ENCODE peak calls at places on chromosomes 7 and 10, in six cellular contexts. R is colonic mucosa, P is body of pancreas, G is ovary, O is esophagus muscularis mucosa, F is keratinocyte. V is an unnamed sample.

GRCh38 chr10:20993387-20994170 is 96.5 kb upstream of the NEBL start:
- DNase-seq in F (no peak), R (no peak), G (no peak), P (no peak), O (no peak), V (no peak)

GRCh38 chr7:150903627-150904026 is 51.3 kb downstream of the AOC1 start:
- DNase-seq in P (peak; percentile 84), G (no peak), R (peak; percentile 81), O (peak; percentile 86), F (no peak), V (no peak)

GRCh38 chr7:38660427-38661099 is 29.4 kb upstream of the AMPH start:
- DNase-seq in R (no peak), P (peak; percentile 14), O (no peak), G (no peak), F (no peak), V (no peak)

GRCh38 chr10:123103944-123104343 is 31.8 kb upstream of the HMX3 start:
- DNase-seq in G (no peak), P (no peak), R (peak; percentile 26), O (no peak), F (no peak), V (no peak)

GRCh38 chr10:451021-451471 is 238.4 kb downstream of the DIP2C start:
- DNase-seq in F (no peak), P (no peak), O (no peak), R (no peak), G (no peak), V (no peak)

GRCh38 chr7:41942468-41943097 is 239.7 kb upstream of the INHBA start:
- DNase-seq in P (no peak), G (peak; percentile 62), F (no peak), R (peak; percentile 78), O (no peak), V (no peak)

GRCh38 chr10:122462533-122463465 is 1.4 kb downstream of the HTRA1 start:
- DNase-seq in R (peak; percentile 44), F (no peak), O (no peak), G (peak; percentile 81), P (peak; percentile 43), V (no peak)

GRCh38 chr7:134850048-134850447 is 70.6 kb downstream of the CALD1 start:
- DNase-seq in R (no peak), F (no peak), P (no peak), G (no peak), O (no peak), V (no peak)

GRCh38 chr10:133616371-133617130 is 10.0 kb downstream of the FRG2B start:
- DNase-seq in O (peak; percentile 90), R (peak; percentile 30), F (no peak), P (peak; percentile 91), G (no peak), V (no peak)

GRCh38 chr10:3527144-3527543 is 257.9 kb downstream of the KLF6 start:
- DNase-seq in F (no peak), G (no peak), R (no peak), O (no peak), P (no peak), V (no peak)
- H3K27ac ChIP-seq in F (no peak overlapping the region), G (peak overlapping the region; percentile 58), R (peak overlapping the region; percentile 33), O (peak overlapping the region; percentile 76), P (no peak overlapping the region), V (peak overlapping the region; percentile 94)

DNA sequence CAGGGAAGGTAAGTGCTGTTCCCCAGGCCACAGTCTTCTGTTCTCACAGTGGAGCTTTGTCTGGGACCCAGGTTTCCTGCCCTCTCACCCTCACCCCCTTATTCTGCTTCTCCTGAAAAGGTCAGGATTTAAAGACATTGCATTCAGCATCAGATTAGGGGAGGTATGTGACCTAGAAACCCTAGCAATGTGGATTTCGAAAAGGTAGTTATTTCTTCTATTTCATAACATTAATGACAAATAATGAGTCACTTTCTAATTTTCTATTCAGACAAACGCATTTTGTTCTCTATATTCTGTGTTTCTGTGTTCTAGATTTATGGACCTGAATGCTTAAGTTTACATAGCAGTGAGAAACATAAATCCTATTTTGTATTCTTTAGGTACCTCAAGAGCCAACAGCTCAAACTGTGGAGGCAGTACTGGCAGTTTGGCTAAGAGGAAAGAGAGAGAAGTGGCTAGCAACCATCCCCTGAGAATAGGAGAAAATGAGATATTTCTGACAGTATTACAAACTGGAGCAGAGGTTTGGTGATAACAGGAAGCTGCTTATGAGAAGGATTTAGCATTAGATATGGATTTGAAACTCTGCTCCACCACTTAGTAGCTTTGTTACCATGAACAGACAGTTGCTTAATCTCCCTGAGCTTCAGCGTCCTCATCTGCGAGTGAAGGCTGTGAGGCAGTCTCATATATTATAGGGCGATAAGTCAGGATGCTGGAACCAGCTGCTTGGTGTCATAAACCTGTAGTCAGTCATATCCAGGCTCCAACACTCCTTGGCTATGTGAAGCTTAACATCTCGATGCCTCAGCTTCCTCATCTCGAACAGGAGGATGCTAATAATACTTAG is 28.2 kb downstream of the CDK14 start:
- DNase-seq in G (no peak), F (no peak), O (no peak), R (no peak), P (no peak), V (no peak)
- H3K4me3 ChIP-seq in G (no peak overlapping the region), F (no peak overlapping the region), O (no peak overlapping the region), R (no peak overlapping the region), P (no peak overlapping the region), V (no peak overlapping the region)

GRCh38 chr7:43953071-43953470 is 26.8 kb downstream of the UBE2D4 start:
- DNase-seq in P (no peak), G (no peak), F (no peak), O (no peak), R (no peak), V (no peak)
- TF ChIP-seq CTCF in P (no peak), G (no peak), F (no peak), O (no peak), R (no peak), V (no peak)

DNA sequence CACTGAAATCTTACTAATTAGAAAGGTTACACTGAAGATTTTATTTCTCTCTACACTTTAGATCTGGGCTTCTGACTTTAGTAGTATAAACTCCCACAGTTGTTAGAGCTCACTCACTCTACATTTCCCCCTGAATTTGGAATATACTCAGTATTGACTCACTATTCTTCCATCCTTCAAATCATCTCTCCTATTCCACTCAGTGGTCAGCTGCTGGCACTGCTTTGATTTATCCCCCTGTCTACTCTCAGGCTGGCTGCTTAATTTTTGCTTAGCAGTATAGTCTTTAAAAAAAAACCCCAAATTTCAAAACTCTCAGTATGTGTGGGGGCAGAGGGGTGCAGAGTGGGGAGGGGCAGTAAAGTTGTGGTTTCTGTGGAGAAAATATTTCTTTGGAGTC is 68.9 kb downstream of the CDK6 start:
- DNase-seq in G (no peak), P (no peak), R (no peak), O (no peak), F (no peak), V (no peak)
- H3K27ac ChIP-seq in G (no peak overlapping the region), P (no peak overlapping the region), R (no peak overlapping the region), O (peak overlapping the region; percentile 82), F (peak overlapping the region; percentile 93), V (peak overlapping the region; percentile 46)

GRCh38 chr7:23016345-23017253 is 2.7 kb upstream of the HYCC1 start:
- DNase-seq in O (no peak), P (no peak), G (no peak), R (no peak), F (no peak), V (no peak)

GRCh38 chr7:23018747-23019146 is 4.8 kb upstream of the HYCC1 start:
- DNase-seq in G (no peak), O (no peak), P (no peak), R (no peak), F (no peak), V (no peak)

GRCh38 chr7:23014681-23015080 is 751 bp upstream of the HYCC1 start:
- DNase-seq in F (no peak), O (no peak), P (no peak), R (no peak), G (no peak), V (no peak)

GRCh38 chr7:23013715-23014649 is at the start of gene HYCC1:
- DNase-seq in P (peak; percentile 99), R (peak; percentile 98), G (peak; percentile 98), O (peak; percentile 100), F (peak; percentile 95), V (peak; percentile 100)

DNA sequence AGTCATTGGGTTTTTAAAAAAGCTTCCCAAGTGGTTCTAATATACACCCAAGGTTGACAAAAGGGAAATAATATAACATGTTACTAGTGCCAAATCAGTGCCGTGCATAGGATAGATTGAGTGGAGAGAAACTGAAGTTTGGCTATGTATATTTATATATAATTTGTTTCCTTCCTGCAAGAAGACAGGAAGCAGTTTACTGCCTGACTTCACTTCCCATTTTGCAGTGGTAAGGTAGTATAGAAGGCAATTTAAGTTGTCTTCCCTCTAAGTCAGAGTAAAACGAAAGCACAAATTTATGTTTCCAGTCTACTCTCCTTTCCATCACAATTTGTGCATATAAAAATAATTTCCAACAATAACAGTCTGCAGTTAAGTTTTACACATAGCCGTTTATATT is 3.4 kb upstream of the HYCC1 start:
- DNase-seq in R (no peak), G (no peak), O (no peak), F (no peak), P (no peak), V (no peak)
- H3K4me3 ChIP-seq in R (no peak overlapping the region), G (no peak overlapping the region), O (no peak overlapping the region), F (no peak overlapping the region), P (no peak overlapping the region), V (no peak overlapping the region)